ENCODE peak calls at places on chromosomes 5 and 9, in eight cellular contexts. One of them, this sample, is unnamed. For H3K4me1, the result is how much of the 10 kb centered on the place peaks cover.

GRCh38 chr9:134698587-134699342 is 57.2 kb downstream of the COL5A1 start:
- DNase-seq in A549: peak
- DNase-seq in colonic mucosa: peak
- DNase-seq in CD8-positive, alpha-beta T cell: peak
- DNase-seq in ovary: peak
- DNase-seq in Panc1: peak
- DNase-seq in left ventricle myocardium inferior: peak
- DNase-seq in heart left ventricle: peak
- DNase-seq in this sample: no peak

GRCh38 chr5:113128082-113128481 is 151.5 kb downstream of the DCP2 start:
- DNase-seq in A549: no peak
- DNase-seq in colonic mucosa: no peak
- DNase-seq in CD8-positive, alpha-beta T cell: no peak
- DNase-seq in ovary: no peak
- DNase-seq in Panc1: no peak
- DNase-seq in left ventricle myocardium inferior: no peak
- DNase-seq in heart left ventricle: no peak
- DNase-seq in this sample: no peak

GRCh38 chr5:68389618-68390017 is 174.1 kb downstream of the PIK3R1 start:
- DNase-seq in A549: no peak
- DNase-seq in colonic mucosa: no peak
- DNase-seq in CD8-positive, alpha-beta T cell: no peak
- DNase-seq in ovary: no peak
- DNase-seq in Panc1: no peak
- DNase-seq in left ventricle myocardium inferior: no peak
- DNase-seq in heart left ventricle: no peak
- DNase-seq in this sample: no peak

GRCh38 chr5:151094054-151094858 is 13.4 kb upstream of the TNIP1 start:
- DNase-seq in A549: peak
- DNase-seq in colonic mucosa: peak
- DNase-seq in CD8-positive, alpha-beta T cell: peak
- DNase-seq in ovary: no peak
- DNase-seq in Panc1: no peak
- DNase-seq in left ventricle myocardium inferior: no peak
- DNase-seq in heart left ventricle: no peak
- DNase-seq in this sample: no peak

GRCh38 chr5:73494716-73495115 is 3.5 kb upstream of the BTF3 start:
- DNase-seq in A549: no peak
- DNase-seq in colonic mucosa: no peak
- DNase-seq in CD8-positive, alpha-beta T cell: no peak
- DNase-seq in ovary: no peak
- DNase-seq in Panc1: no peak
- DNase-seq in left ventricle myocardium inferior: no peak
- DNase-seq in heart left ventricle: no peak
- DNase-seq in this sample: no peak

GRCh38 chr9:77648458-77649108 is 461 bp upstream of the GNA14 start:
- DNase-seq in A549: no peak
- DNase-seq in colonic mucosa: peak
- DNase-seq in CD8-positive, alpha-beta T cell: no peak
- DNase-seq in ovary: peak
- DNase-seq in Panc1: no peak
- DNase-seq in left ventricle myocardium inferior: peak
- DNase-seq in heart left ventricle: peak
- DNase-seq in this sample: peak

GRCh38 chr5:96483878-96484277 is 50.8 kb upstream of the PCSK1 start:
- DNase-seq in A549: peak
- DNase-seq in colonic mucosa: no peak
- DNase-seq in CD8-positive, alpha-beta T cell: no peak
- DNase-seq in ovary: no peak
- DNase-seq in Panc1: no peak
- DNase-seq in left ventricle myocardium inferior: no peak
- DNase-seq in heart left ventricle: no peak
- DNase-seq in this sample: no peak

GRCh38 chr5:34717426-34718327 is 61.5 kb downstream of the RAI14 start:
- DNase-seq in A549: peak
- DNase-seq in colonic mucosa: no peak
- DNase-seq in CD8-positive, alpha-beta T cell: no peak
- DNase-seq in ovary: no peak
- DNase-seq in Panc1: peak
- DNase-seq in left ventricle myocardium inferior: no peak
- DNase-seq in heart left ventricle: no peak
- DNase-seq in this sample: no peak

GRCh38 chr9:89218040-89218928 is 39.7 kb upstream of the SHC3 start:
- DNase-seq in A549: no peak
- DNase-seq in colonic mucosa: no peak
- DNase-seq in CD8-positive, alpha-beta T cell: no peak
- DNase-seq in ovary: no peak
- DNase-seq in Panc1: no peak
- DNase-seq in left ventricle myocardium inferior: no peak
- DNase-seq in heart left ventricle: no peak
- DNase-seq in this sample: no peak

GRCh38 chr9:85715587-85715986 is 26.2 kb downstream of the AGTPBP1 start:
- DNase-seq in A549: no peak
- DNase-seq in colonic mucosa: no peak
- DNase-seq in CD8-positive, alpha-beta T cell: no peak
- DNase-seq in ovary: no peak
- DNase-seq in Panc1: no peak
- DNase-seq in left ventricle myocardium inferior: no peak
- DNase-seq in heart left ventricle: no peak
- DNase-seq in this sample: no peak

GRCh38 chr9:87886210-87887150 is 3.8 kb downstream of the SPATA31E1 start:
- DNase-seq in A549: no peak
- DNase-seq in colonic mucosa: no peak
- DNase-seq in CD8-positive, alpha-beta T cell: no peak
- DNase-seq in ovary: no peak
- DNase-seq in Panc1: no peak
- DNase-seq in left ventricle myocardium inferior: no peak
- DNase-seq in heart left ventricle: no peak
- DNase-seq in this sample: no peak

GRCh38 chr5:133980652-133981051 is 12.2 kb upstream of the C5orf15 start:
- DNase-seq in A549: no peak
- DNase-seq in colonic mucosa: no peak
- DNase-seq in CD8-positive, alpha-beta T cell: no peak
- DNase-seq in ovary: no peak
- DNase-seq in Panc1: no peak
- DNase-seq in left ventricle myocardium inferior: no peak
- DNase-seq in heart left ventricle: no peak
- DNase-seq in this sample: no peak

GRCh38 chr5:133981714-133982113 is 13.3 kb upstream of the C5orf15 start:
- DNase-seq in A549: peak
- DNase-seq in colonic mucosa: no peak
- DNase-seq in CD8-positive, alpha-beta T cell: no peak
- DNase-seq in ovary: no peak
- DNase-seq in Panc1: no peak
- DNase-seq in left ventricle myocardium inferior: no peak
- DNase-seq in heart left ventricle: no peak
- DNase-seq in this sample: no peak

GRCh38 chr5:133983674-133984073 is 15.2 kb upstream of the C5orf15 start:
- DNase-seq in A549: no peak
- DNase-seq in colonic mucosa: no peak
- DNase-seq in CD8-positive, alpha-beta T cell: no peak
- DNase-seq in ovary: no peak
- DNase-seq in Panc1: no peak
- DNase-seq in left ventricle myocardium inferior: no peak
- DNase-seq in heart left ventricle: no peak
- DNase-seq in this sample: no peak

GRCh38 chr5:133990396-133990795 is 14.4 kb downstream of the VDAC1 start:
- DNase-seq in A549: no peak
- DNase-seq in colonic mucosa: no peak
- DNase-seq in CD8-positive, alpha-beta T cell: no peak
- DNase-seq in ovary: no peak
- DNase-seq in Panc1: no peak
- DNase-seq in left ventricle myocardium inferior: no peak
- DNase-seq in heart left ventricle: no peak
- DNase-seq in this sample: no peak

GRCh38 chr5:133985540-133986180 is 17.2 kb upstream of the C5orf15 start:
- DNase-seq in A549: no peak
- DNase-seq in colonic mucosa: no peak
- DNase-seq in CD8-positive, alpha-beta T cell: no peak
- DNase-seq in ovary: no peak
- DNase-seq in Panc1: no peak
- DNase-seq in left ventricle myocardium inferior: no peak
- DNase-seq in heart left ventricle: no peak
- DNase-seq in this sample: no peak
- H3K4me1 ChIP-seq in A549: under half
- H3K4me1 ChIP-seq in colonic mucosa: under half
- H3K4me1 ChIP-seq in CD8-positive, alpha-beta T cell: under half
- H3K4me1 ChIP-seq in ovary: under half
- H3K4me1 ChIP-seq in Panc1: under half
- H3K4me1 ChIP-seq in left ventricle myocardium inferior: under half
- H3K4me1 ChIP-seq in heart left ventricle: under half
- H3K4me1 ChIP-seq in this sample: under half

GRCh38 chr5:93581738-93582414 is 857 bp upstream of the NR2F1-AS1 start:
- DNase-seq in A549: peak
- DNase-seq in colonic mucosa: no peak
- DNase-seq in CD8-positive, alpha-beta T cell: no peak
- DNase-seq in ovary: peak
- DNase-seq in Panc1: no peak
- DNase-seq in left ventricle myocardium inferior: no peak
- DNase-seq in heart left ventricle: no peak
- DNase-seq in this sample: no peak
- H3K4me3 ChIP-seq in A549: peak
- H3K4me3 ChIP-seq in colonic mucosa: no peak
- H3K4me3 ChIP-seq in CD8-positive, alpha-beta T cell: no peak
- H3K4me3 ChIP-seq in ovary: peak
- H3K4me3 ChIP-seq in Panc1: peak
- H3K4me3 ChIP-seq in left ventricle myocardium inferior: peak
- H3K4me3 ChIP-seq in heart left ventricle: peak
- H3K4me3 ChIP-seq in this sample: peak

GRCh38 chr5:37554938-37555337 is 175.8 kb downstream of the WDR70 start:
- DNase-seq in A549: peak
- DNase-seq in colonic mucosa: no peak
- DNase-seq in CD8-positive, alpha-beta T cell: no peak
- DNase-seq in ovary: no peak
- DNase-seq in Panc1: no peak
- DNase-seq in left ventricle myocardium inferior: no peak
- DNase-seq in heart left ventricle: no peak
- DNase-seq in this sample: no peak
- TF ChIP-seq CTCF in A549: peak
- TF ChIP-seq CTCF in colonic mucosa: peak
- TF ChIP-seq CTCF in CD8-positive, alpha-beta T cell: no peak
- TF ChIP-seq CTCF in ovary: no peak
- TF ChIP-seq CTCF in Panc1: peak
- TF ChIP-seq CTCF in left ventricle myocardium inferior: peak
- TF ChIP-seq CTCF in heart left ventricle: peak
- TF ChIP-seq CTCF in this sample: no peak

DNA sequence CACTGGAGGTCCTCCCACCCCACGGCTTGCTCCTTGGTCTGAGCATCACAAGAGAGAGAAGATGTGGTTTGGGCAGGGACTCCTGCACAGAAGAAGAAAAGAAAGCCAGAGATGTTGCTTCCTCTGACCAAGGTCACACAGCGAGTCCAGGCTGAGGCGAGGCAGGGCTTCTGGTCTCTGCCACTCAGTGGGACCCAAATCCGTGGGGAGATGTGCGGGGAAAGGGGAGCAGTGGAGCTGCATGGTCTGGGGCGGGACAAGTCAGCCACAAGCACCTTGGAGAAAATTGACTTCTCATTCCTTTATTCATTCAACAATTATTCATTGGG is 150.9 kb downstream of the C9orf50 start:
- DNase-seq in A549: no peak
- DNase-seq in colonic mucosa: no peak
- DNase-seq in CD8-positive, alpha-beta T cell: no peak
- DNase-seq in ovary: no peak
- DNase-seq in Panc1: no peak
- DNase-seq in left ventricle myocardium inferior: no peak
- DNase-seq in heart left ventricle: no peak
- DNase-seq in this sample: no peak
- H3K4me1 ChIP-seq in A549: half or more
- H3K4me1 ChIP-seq in colonic mucosa: under half
- H3K4me1 ChIP-seq in CD8-positive, alpha-beta T cell: under half
- H3K4me1 ChIP-seq in ovary: under half
- H3K4me1 ChIP-seq in Panc1: half or more
- H3K4me1 ChIP-seq in left ventricle myocardium inferior: under half
- H3K4me1 ChIP-seq in heart left ventricle: under half
- H3K4me1 ChIP-seq in this sample: under half

DNA sequence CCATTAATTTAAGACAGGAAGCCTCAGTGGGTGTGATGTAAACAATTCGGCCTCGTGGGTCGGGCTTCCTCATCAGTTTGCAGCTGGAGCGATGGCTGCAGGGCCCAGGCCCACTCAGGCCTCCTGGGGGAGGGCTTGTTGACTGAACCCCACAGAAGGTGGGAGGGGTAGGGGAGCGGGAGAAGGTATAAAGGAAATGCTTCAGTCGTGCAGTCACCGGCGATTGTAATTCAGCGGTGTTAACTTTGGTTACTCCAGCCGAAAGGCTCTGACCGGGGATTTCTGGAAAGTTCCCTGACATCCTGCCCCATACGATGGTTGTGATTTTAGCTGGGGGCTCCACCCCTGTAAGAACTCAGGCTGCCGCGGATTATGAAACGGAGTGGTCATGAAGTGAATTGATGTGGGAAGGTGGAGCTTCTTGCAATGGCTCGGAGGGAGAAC is 215.3 kb downstream of the PDZD2 start:
- DNase-seq in A549: no peak
- DNase-seq in colonic mucosa: no peak
- DNase-seq in CD8-positive, alpha-beta T cell: no peak
- DNase-seq in ovary: peak
- DNase-seq in Panc1: no peak
- DNase-seq in left ventricle myocardium inferior: peak
- DNase-seq in heart left ventricle: peak
- DNase-seq in this sample: no peak
- H3K4me3 ChIP-seq in A549: peak
- H3K4me3 ChIP-seq in colonic mucosa: peak
- H3K4me3 ChIP-seq in CD8-positive, alpha-beta T cell: peak
- H3K4me3 ChIP-seq in ovary: peak
- H3K4me3 ChIP-seq in Panc1: peak
- H3K4me3 ChIP-seq in left ventricle myocardium inferior: peak
- H3K4me3 ChIP-seq in heart left ventricle: peak
- H3K4me3 ChIP-seq in this sample: peak

DNA sequence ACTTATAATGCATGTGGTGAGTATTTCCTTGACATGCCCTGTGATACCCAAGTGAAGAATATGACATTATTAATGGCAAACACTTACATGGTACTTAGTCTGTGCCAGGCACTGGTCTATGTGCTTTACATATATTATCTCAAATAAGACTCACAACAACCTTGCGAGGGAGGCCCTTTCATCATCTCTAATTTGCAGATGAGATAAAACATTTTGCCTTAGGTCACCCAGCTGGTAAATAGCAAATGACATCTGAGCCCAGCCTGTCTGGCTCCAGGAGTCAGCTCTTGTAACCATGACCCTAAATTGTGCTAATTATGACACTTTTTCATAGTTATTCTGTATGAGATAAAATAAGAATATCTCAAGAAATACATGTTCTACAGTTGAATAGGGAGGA is 125.9 kb upstream of the HAPLN1 start:
- DNase-seq in A549: no peak
- DNase-seq in colonic mucosa: no peak
- DNase-seq in CD8-positive, alpha-beta T cell: no peak
- DNase-seq in ovary: no peak
- DNase-seq in Panc1: no peak
- DNase-seq in left ventricle myocardium inferior: no peak
- DNase-seq in heart left ventricle: no peak
- DNase-seq in this sample: no peak
- TF ChIP-seq CTCF in A549: no peak
- TF ChIP-seq CTCF in colonic mucosa: no peak
- TF ChIP-seq CTCF in CD8-positive, alpha-beta T cell: no peak
- TF ChIP-seq CTCF in ovary: no peak
- TF ChIP-seq CTCF in Panc1: no peak
- TF ChIP-seq CTCF in left ventricle myocardium inferior: no peak
- TF ChIP-seq CTCF in heart left ventricle: no peak
- TF ChIP-seq CTCF in this sample: no peak